ENCODE peak calls at places on chromosomes 12 and 14, in ten cellular contexts. One of them, this sample, is unnamed.

GRCh38 chr12:1716911-1717310 is 26.0 kb downstream of the ADIPOR2 start:
- ATAC-seq in Right ventricle myocardium inferior: no peak
- ATAC-seq in CD8-positive, alpha-beta T cell: no peak
- ATAC-seq in naive thymus-derived CD8-positive, alpha-beta T cell: no peak
- ATAC-seq in left lung: no peak
- ATAC-seq in right lobe of liver: peak
- ATAC-seq in right cardiac atrium: peak
- ATAC-seq in RWPE2: no peak
- ATAC-seq in pancreas: peak
- ATAC-seq in stimulated activated naive B cell treated with anti-CD40 and anti-IgM and Interleukin-4, amounts not matched to agents 10 μg/mL and 1 μg/mL and 100 μg/mL, for 72 hours: no peak
- ATAC-seq in this sample: no peak

GRCh38 chr12:2691001-2691339 is 103.8 kb upstream of the FKBP4 start:
- ATAC-seq in left lung: peak
- ATAC-seq in CD8-positive, alpha-beta T cell: peak
- ATAC-seq in naive thymus-derived CD8-positive, alpha-beta T cell: peak
- ATAC-seq in RWPE2: no peak
- ATAC-seq in Right ventricle myocardium inferior: no peak
- ATAC-seq in right lobe of liver: peak
- ATAC-seq in stimulated activated naive B cell treated with anti-CD40 and anti-IgM and Interleukin-4, amounts not matched to agents 10 μg/mL and 1 μg/mL and 100 μg/mL, for 72 hours: peak
- ATAC-seq in pancreas: peak
- ATAC-seq in right cardiac atrium: peak
- ATAC-seq in this sample: no peak

GRCh38 chr14:21300892-21301291 is 21.0 kb downstream of the RPGRIP1 start:
- ATAC-seq in left lung: peak
- ATAC-seq in Right ventricle myocardium inferior: peak
- ATAC-seq in stimulated activated naive B cell treated with anti-CD40 and anti-IgM and Interleukin-4, amounts not matched to agents 10 μg/mL and 1 μg/mL and 100 μg/mL, for 72 hours: peak
- ATAC-seq in right lobe of liver: peak
- ATAC-seq in naive thymus-derived CD8-positive, alpha-beta T cell: peak
- ATAC-seq in RWPE2: peak
- ATAC-seq in right cardiac atrium: peak
- ATAC-seq in pancreas: peak
- ATAC-seq in CD8-positive, alpha-beta T cell: peak
- ATAC-seq in this sample: no peak

GRCh38 chr14:90381999-90382451 is 14.8 kb upstream of the CALM1 start:
- ATAC-seq in naive thymus-derived CD8-positive, alpha-beta T cell: no peak
- ATAC-seq in RWPE2: no peak
- ATAC-seq in CD8-positive, alpha-beta T cell: no peak
- ATAC-seq in pancreas: peak
- ATAC-seq in Right ventricle myocardium inferior: no peak
- ATAC-seq in right cardiac atrium: no peak
- ATAC-seq in stimulated activated naive B cell treated with anti-CD40 and anti-IgM and Interleukin-4, amounts not matched to agents 10 μg/mL and 1 μg/mL and 100 μg/mL, for 72 hours: no peak
- ATAC-seq in right lobe of liver: peak
- ATAC-seq in left lung: peak
- ATAC-seq in this sample: no peak

GRCh38 chr12:57842342-57843294 is 3.9 kb downstream of the CTDSP2 start:
- ATAC-seq in right cardiac atrium: no peak
- ATAC-seq in right lobe of liver: no peak
- ATAC-seq in left lung: no peak
- ATAC-seq in RWPE2: no peak
- ATAC-seq in stimulated activated naive B cell treated with anti-CD40 and anti-IgM and Interleukin-4, amounts not matched to agents 10 μg/mL and 1 μg/mL and 100 μg/mL, for 72 hours: no peak
- ATAC-seq in CD8-positive, alpha-beta T cell: peak
- ATAC-seq in naive thymus-derived CD8-positive, alpha-beta T cell: peak
- ATAC-seq in Right ventricle myocardium inferior: no peak
- ATAC-seq in pancreas: no peak
- ATAC-seq in this sample: no peak

GRCh38 chr12:92472198-92472597 is 230.6 kb upstream of the PLEKHG7 start:
- ATAC-seq in right lobe of liver: no peak
- ATAC-seq in Right ventricle myocardium inferior: no peak
- ATAC-seq in RWPE2: no peak
- ATAC-seq in stimulated activated naive B cell treated with anti-CD40 and anti-IgM and Interleukin-4, amounts not matched to agents 10 μg/mL and 1 μg/mL and 100 μg/mL, for 72 hours: no peak
- ATAC-seq in CD8-positive, alpha-beta T cell: no peak
- ATAC-seq in left lung: no peak
- ATAC-seq in naive thymus-derived CD8-positive, alpha-beta T cell: no peak
- ATAC-seq in pancreas: no peak
- ATAC-seq in right cardiac atrium: no peak
- ATAC-seq in this sample: no peak

GRCh38 chr12:56631790-56632700 is 1.9 kb upstream of the BAZ2A start:
- ATAC-seq in Right ventricle myocardium inferior: peak
- ATAC-seq in RWPE2: peak
- ATAC-seq in right cardiac atrium: peak
- ATAC-seq in naive thymus-derived CD8-positive, alpha-beta T cell: no peak
- ATAC-seq in pancreas: no peak
- ATAC-seq in CD8-positive, alpha-beta T cell: no peak
- ATAC-seq in left lung: peak
- ATAC-seq in stimulated activated naive B cell treated with anti-CD40 and anti-IgM and Interleukin-4, amounts not matched to agents 10 μg/mL and 1 μg/mL and 100 μg/mL, for 72 hours: peak
- ATAC-seq in right lobe of liver: peak
- ATAC-seq in this sample: peak

GRCh38 chr14:59358105-59358504 is 107.1 kb downstream of the GPR135 start:
- ATAC-seq in CD8-positive, alpha-beta T cell: no peak
- ATAC-seq in stimulated activated naive B cell treated with anti-CD40 and anti-IgM and Interleukin-4, amounts not matched to agents 10 μg/mL and 1 μg/mL and 100 μg/mL, for 72 hours: no peak
- ATAC-seq in left lung: peak
- ATAC-seq in right cardiac atrium: peak
- ATAC-seq in naive thymus-derived CD8-positive, alpha-beta T cell: no peak
- ATAC-seq in RWPE2: peak
- ATAC-seq in Right ventricle myocardium inferior: peak
- ATAC-seq in right lobe of liver: peak
- ATAC-seq in pancreas: peak
- ATAC-seq in this sample: peak

GRCh38 chr12:47722926-47723631 is 2.2 kb downstream of the ENDOU start:
- ATAC-seq in stimulated activated naive B cell treated with anti-CD40 and anti-IgM and Interleukin-4, amounts not matched to agents 10 μg/mL and 1 μg/mL and 100 μg/mL, for 72 hours: no peak
- ATAC-seq in right lobe of liver: no peak
- ATAC-seq in right cardiac atrium: no peak
- ATAC-seq in Right ventricle myocardium inferior: no peak
- ATAC-seq in RWPE2: no peak
- ATAC-seq in pancreas: no peak
- ATAC-seq in naive thymus-derived CD8-positive, alpha-beta T cell: no peak
- ATAC-seq in left lung: no peak
- ATAC-seq in CD8-positive, alpha-beta T cell: no peak
- ATAC-seq in this sample: no peak

GRCh38 chr14:30960216-30960615 is 65.2 kb upstream of the AP4S1 start:
- ATAC-seq in RWPE2: no peak
- ATAC-seq in naive thymus-derived CD8-positive, alpha-beta T cell: no peak
- ATAC-seq in left lung: no peak
- ATAC-seq in right cardiac atrium: no peak
- ATAC-seq in pancreas: no peak
- ATAC-seq in Right ventricle myocardium inferior: no peak
- ATAC-seq in stimulated activated naive B cell treated with anti-CD40 and anti-IgM and Interleukin-4, amounts not matched to agents 10 μg/mL and 1 μg/mL and 100 μg/mL, for 72 hours: no peak
- ATAC-seq in right lobe of liver: no peak
- ATAC-seq in CD8-positive, alpha-beta T cell: no peak
- ATAC-seq in this sample: no peak

GRCh38 chr12:101854747-101855146 is 22.6 kb upstream of the DRAM1 start:
- ATAC-seq in right lobe of liver: no peak
- ATAC-seq in stimulated activated naive B cell treated with anti-CD40 and anti-IgM and Interleukin-4, amounts not matched to agents 10 μg/mL and 1 μg/mL and 100 μg/mL, for 72 hours: peak
- ATAC-seq in RWPE2: no peak
- ATAC-seq in pancreas: no peak
- ATAC-seq in naive thymus-derived CD8-positive, alpha-beta T cell: no peak
- ATAC-seq in CD8-positive, alpha-beta T cell: no peak
- ATAC-seq in left lung: no peak
- ATAC-seq in right cardiac atrium: no peak
- ATAC-seq in Right ventricle myocardium inferior: no peak
- ATAC-seq in this sample: no peak